ENCODE peak calls at places on chromosomes 16 and 17, in five cellular contexts. W is CD8-positive, alpha-beta memory T cell; Y is upper lobe of left lung; E is hypothalamus; J is germinal center. K is an unnamed sample.

GRCh38 chr17:63314766-63315165 is 131.3 kb downstream of the CYB561 start:
- DNase-seq in W (no peak), Y (no peak), E (no peak), J (no peak), K (no peak)

GRCh38 chr16:21950782-21951521 is 2.2 kb upstream of the UQCRC2 start:
- DNase-seq in W (no peak), Y (no peak), E (no peak), J (peak; percentile 30), K (peak; percentile 19)

GRCh38 chr16:30698816-30699614 is at the start of gene SRCAP:
- DNase-seq in W (peak; percentile 69), Y (peak; percentile 95), E (peak; percentile 84), J (peak; percentile 85), K (peak; percentile 90)

GRCh38 chr17:75771334-75772281 is 6.6 kb upstream of the GALK1 start:
- DNase-seq in W (no peak), Y (no peak), E (no peak), J (no peak), K (no peak)

GRCh38 chr16:12611006-12611477 is 192.6 kb downstream of the CPPED1 start:
- DNase-seq in W (no peak), Y (no peak), E (no peak), J (no peak), K (no peak)

GRCh38 chr17:80649672-80650338 is 105.2 kb downstream of the RPTOR start:
- DNase-seq in W (no peak), Y (no peak), E (no peak), J (no peak), K (peak; percentile 45)

GRCh38 chr17:73787036-73787720 is 142.9 kb upstream of the SDK2 start:
- DNase-seq in W (no peak), Y (no peak), E (no peak), J (no peak), K (no peak)

GRCh38 chr17:79023180-79023705 is 726 bp upstream of the C1QTNF1 start:
- DNase-seq in W (no peak), Y (no peak), E (no peak), J (no peak), K (no peak)

GRCh38 chr17:29722411-29723198 is 99.9 kb upstream of the CORO6 start:
- DNase-seq in W (peak; percentile 14), Y (no peak), E (no peak), J (peak; percentile 86), K (peak; percentile 97)